ENCODE peak calls at places on chromosomes 6 and 20, in eight cellular contexts. D is CD8-positive, alpha-beta T cell; E is uterus; O is psoas muscle; N is GM23248; Q is naive thymus-derived CD4-positive, alpha-beta T cell; L is tibial artery; Y is left ventricle myocardium inferior. A is an unnamed sample.

GRCh38 chr6:5623769-5624168 is 362.5 kb downstream of the FARS2 start:
- DNase-seq in D (no peak), E (no peak), O (no peak), N (no peak), Q (no peak), L (no peak), Y (no peak), A (no peak)

GRCh38 chr6:163489584-163489983 is 75.1 kb downstream of the QKI start:
- DNase-seq in D (no peak), E (no peak), O (no peak), N (peak; percentile 23), Q (no peak), L (no peak), Y (no peak), A (no peak)

GRCh38 chr6:118319890-118320289 is 228.2 kb upstream of the PLN start:
- DNase-seq in D (no peak), E (no peak), O (no peak), N (no peak), Q (no peak), L (no peak), Y (no peak), A (no peak)

GRCh38 chr6:130755368-130756034 is 71.7 kb upstream of the SMLR1 start:
- DNase-seq in D (no peak), E (no peak), O (no peak), N (no peak), Q (no peak), L (no peak), Y (no peak), A (no peak)

GRCh38 chr20:11401988-11402387 is 515.7 kb upstream of the BTBD3 start:
- DNase-seq in D (no peak), E (no peak), O (no peak), N (no peak), Q (no peak), L (no peak), Y (no peak), A (no peak)

GRCh38 chr6:128493877-128494276 is 26.5 kb downstream of the PTPRK start:
- DNase-seq in D (no peak), E (no peak), O (no peak), N (no peak), Q (no peak), L (no peak), Y (no peak), A (no peak)

GRCh38 chr6:152146385-152146784 is 338.9 kb downstream of the ESR1 start:
- DNase-seq in D (no peak), E (no peak), O (no peak), N (peak; percentile 89), Q (no peak), L (no peak), Y (no peak), A (peak; percentile 57)

GRCh38 chr20:45174434-45175364 is at the start of gene PI3:
- DNase-seq in D (no peak), E (no peak), O (no peak), N (no peak), Q (no peak), L (no peak), Y (no peak), A (peak; percentile 85)

GRCh38 chr6:77926198-77926752 is 273.4 kb downstream of the MEI4 start:
- DNase-seq in D (no peak), E (no peak), O (no peak), N (no peak), Q (no peak), L (no peak), Y (no peak), A (no peak)

GRCh38 chr6:88263591-88263990 is 97.4 kb upstream of the CNR1 start:
- DNase-seq in D (no peak), E (no peak), O (no peak), N (no peak), Q (no peak), L (no peak), Y (no peak), A (peak; percentile 12)

GRCh38 chr6:158460602-158461092 is 99.2 kb upstream of the TMEM181 start:
- DNase-seq in D (no peak), E (no peak), O (no peak), N (peak; percentile 80), Q (no peak), L (no peak), Y (no peak), A (peak; percentile 33)

GRCh38 chr6:150813993-150814359 is 51.5 kb upstream of the MTHFD1L start:
- DNase-seq in D (no peak), E (no peak), O (no peak), N (peak; percentile 60), Q (no peak), L (no peak), Y (no peak), A (no peak)

GRCh38 chr6:92354270-92354831 is 1065.0 kb downstream of the EPHA7 start:
- DNase-seq in D (no peak), E (no peak), O (no peak), N (no peak), Q (no peak), L (no peak), Y (no peak), A (no peak)

GRCh38 chr6:109456710-109457595 is 1.4 kb upstream of the MICAL1 start:
- DNase-seq in D (no peak), E (peak; percentile 75), O (peak; percentile 76), N (peak; percentile 94), Q (no peak), L (peak; percentile 90), Y (peak; percentile 70), A (no peak)

GRCh38 chr20:11229772-11230171 is 556.0 kb upstream of the JAG1 start:
- DNase-seq in D (no peak), E (peak; percentile 39), O (peak; percentile 30), N (peak; percentile 96), Q (no peak), L (peak; percentile 84), Y (peak; percentile 33), A (peak; percentile 46)

GRCh38 chr20:31494131-31494530 is 19.0 kb downstream of the REM1 start:
- DNase-seq in D (no peak), E (no peak), O (no peak), N (peak; percentile 60), Q (no peak), L (no peak), Y (no peak), A (no peak)

GRCh38 chr20:32809907-32810306 is 9.8 kb upstream of the MAPRE1 start:
- DNase-seq in D (no peak), E (no peak), O (no peak), N (no peak), Q (no peak), L (no peak), Y (no peak), A (no peak)

GRCh38 chr20:32804817-32805216 is 14.9 kb upstream of the MAPRE1 start:
- DNase-seq in D (no peak), E (no peak), O (no peak), N (no peak), Q (no peak), L (no peak), Y (no peak), A (no peak)

GRCh38 chr20:32808438-32808837 is 11.3 kb upstream of the MAPRE1 start:
- DNase-seq in D (no peak), E (no peak), O (no peak), N (no peak), Q (no peak), L (no peak), Y (no peak), A (peak; percentile 19)

GRCh38 chr20:32806356-32806755 is 13.4 kb upstream of the MAPRE1 start:
- DNase-seq in D (no peak), E (no peak), O (no peak), N (no peak), Q (no peak), L (no peak), Y (no peak), A (no peak)

DNA sequence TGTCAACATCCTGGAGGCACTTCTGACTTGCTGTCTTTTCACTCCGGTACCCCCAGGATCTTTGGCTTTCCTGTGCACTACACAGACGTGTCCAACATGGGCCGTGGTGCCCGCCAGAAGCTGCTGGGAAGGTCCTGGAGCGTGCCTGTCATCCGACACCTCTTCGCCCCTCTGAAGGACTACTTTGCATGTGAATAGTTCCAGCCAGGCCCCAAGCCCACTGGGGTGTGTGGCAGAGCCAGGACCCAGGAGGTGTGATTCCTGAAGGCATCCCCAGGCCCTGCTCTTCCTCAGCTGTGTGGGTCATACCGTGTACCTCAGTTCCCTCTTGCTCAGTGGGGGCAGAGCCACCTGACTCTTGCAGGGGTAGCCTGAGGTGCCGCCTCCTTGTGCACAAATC is 12.0 kb upstream of the MAPRE1 start:
- DNase-seq in D (no peak), E (no peak), O (no peak), N (no peak), Q (no peak), L (no peak), Y (no peak), A (peak; percentile 88)
- H3K27me3 ChIP-seq in D (no peaks in the 10 kb centered on the region), E (no peaks in the 10 kb centered on the region), O (no peaks in the 10 kb centered on the region), N (no peaks in the 10 kb centered on the region), Q (no peaks in the 10 kb centered on the region), L (no peaks in the 10 kb centered on the region), Y (no peaks in the 10 kb centered on the region), A (no peaks in the 10 kb centered on the region)

GRCh38 chr20:49765413-49765736 is 47.3 kb upstream of the SLC9A8 start:
- DNase-seq in D (no peak), E (no peak), O (no peak), N (no peak), Q (no peak), L (no peak), Y (no peak), A (no peak)
- H3K4me1 ChIP-seq in D (peaks cover 26% of the 10 kb centered on the region), E (peaks cover 6% of the 10 kb centered on the region), O (peaks cover 28% of the 10 kb centered on the region), N (peaks cover 19% of the 10 kb centered on the region), Q (peaks cover 20% of the 10 kb centered on the region), L (no peaks in the 10 kb centered on the region), Y (peaks cover 53% of the 10 kb centered on the region), A (peaks cover 16% of the 10 kb centered on the region)

GRCh38 chr20:38987777-38988176 is 25.6 kb downstream of the DHX35 start:
- DNase-seq in D (no peak), E (no peak), O (no peak), N (no peak), Q (no peak), L (no peak), Y (no peak), A (no peak)
- H3K4me3 ChIP-seq in D (no peak overlapping the region), E (no peak overlapping the region), O (no peak overlapping the region), N (no peak overlapping the region), Q (no peak overlapping the region), L (no peak overlapping the region), Y (no peak overlapping the region), A (no peak overlapping the region)

DNA sequence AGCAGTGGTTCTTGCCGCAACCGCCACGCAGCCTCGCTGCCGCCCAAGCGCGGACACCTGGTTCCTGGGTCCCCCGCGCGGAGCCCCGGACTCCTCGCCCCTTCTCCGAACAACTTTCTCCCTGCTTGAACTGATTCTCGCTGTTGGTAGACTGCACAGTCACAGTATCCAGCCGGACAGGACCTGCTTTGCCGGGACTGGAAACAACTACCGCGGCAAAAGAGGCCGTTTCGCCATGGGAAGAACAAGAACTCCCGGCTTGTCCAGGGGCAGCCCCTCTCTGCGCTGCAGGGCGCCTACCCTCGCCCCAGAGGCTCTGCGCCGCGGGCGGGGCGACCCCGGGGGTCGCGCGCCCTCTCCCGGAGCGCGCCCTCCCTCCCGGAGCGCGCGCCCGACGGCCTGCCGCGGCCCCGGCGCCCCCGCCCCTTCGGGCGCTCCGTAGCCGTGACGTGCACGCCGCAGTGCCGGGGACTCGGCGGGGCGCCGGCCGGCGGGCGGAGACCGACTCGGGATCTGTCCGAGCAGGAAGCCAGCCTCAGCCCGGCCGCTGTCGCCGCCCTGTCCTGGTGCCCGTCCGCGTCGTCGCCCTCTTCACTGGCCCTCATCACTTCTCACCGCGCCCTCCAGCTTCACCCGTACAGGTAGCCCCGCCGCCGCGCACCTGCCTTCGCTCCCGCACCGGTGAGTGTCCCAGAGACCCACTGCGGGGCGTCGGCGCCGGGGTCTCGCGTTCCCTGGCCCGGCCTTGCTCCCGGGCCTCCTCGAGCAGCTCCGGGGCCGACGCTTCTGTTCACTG is at the start of gene MYO6:
- DNase-seq in D (peak; percentile 39), E (peak; percentile 58), O (peak; percentile 77), N (peak; percentile 84), Q (peak; percentile 34), L (peak; percentile 82), Y (peak; percentile 77), A (peak; percentile 64)
- H3K27me3 ChIP-seq in D (no peaks in the 10 kb centered on the region), E (no peaks in the 10 kb centered on the region), O (no peaks in the 10 kb centered on the region), N (no peaks in the 10 kb centered on the region), Q (no peaks in the 10 kb centered on the region), L (no peaks in the 10 kb centered on the region), Y (no peaks in the 10 kb centered on the region), A (no peaks in the 10 kb centered on the region)

GRCh38 chr20:58331961-58332551 is 22.5 kb downstream of the RAB22A start:
- DNase-seq in D (no peak), E (no peak), O (no peak), N (no peak), Q (no peak), L (no peak), Y (no peak), A (no peak)
- H3K4me1 ChIP-seq in D (no peaks in the 10 kb centered on the region), E (no peaks in the 10 kb centered on the region), O (peaks cover 33% of the 10 kb centered on the region), N (peaks cover 4% of the 10 kb centered on the region), Q (no peaks in the 10 kb centered on the region), L (no peaks in the 10 kb centered on the region), Y (peaks cover 34% of the 10 kb centered on the region), A (peaks cover 10% of the 10 kb centered on the region)